ENCODE peak calls at places on chromosomes 16 and 17, in nine cellular contexts. Q is GM23338, Y is GM23248, O is OCI-LY7, U is SK-N-SH, C is neural progenitor cell, Z is HCT116, K is MM.1S, X is hepatocyte. W is an unnamed sample.

GRCh38 chr17:79026345-79027273 is 2.6 kb downstream of the C1QTNF1 start:
- DNase-seq in O (no peak), Z (peak), C (no peak), Q (no peak), K (no peak), X (no peak), Y (peak), U (peak), W (peak)

GRCh38 chr17:70109497-70109896 is 34.5 kb downstream of the KCNJ16 start:
- DNase-seq in Q (no peak), K (no peak), O (no peak), U (no peak), C (no peak), Z (no peak), Y (peak), X (no peak), W (no peak)

GRCh38 chr17:82491196-82491530 is 28.4 kb upstream of the FOXK2 start:
- DNase-seq in X (no peak), K (no peak), Z (no peak), Y (no peak), Q (no peak), O (no peak), U (no peak), C (no peak), W (no peak)

GRCh38 chr16:82037666-82038065 is 2.6 kb downstream of the HSD17B2 start:
- DNase-seq in O (no peak), C (no peak), X (no peak), K (no peak), U (no peak), Q (no peak), Y (no peak), Z (no peak), W (no peak)

GRCh38 chr16:53282975-53283946 is 151.0 kb upstream of the RBL2 start:
- DNase-seq in Q (peak), O (peak), C (peak), X (peak), Z (peak), Y (peak), K (peak), U (peak), W (peak)

GRCh38 chr17:82300707-82301270 is 16.6 kb downstream of the CD7 start:
- DNase-seq in Z (no peak), O (peak), Y (peak), X (peak), C (peak), K (peak), U (peak), Q (peak), W (peak)

GRCh38 chr16:27514806-27515205 is 34.9 kb downstream of the GTF3C1 start:
- DNase-seq in U (no peak), Y (no peak), Q (no peak), X (no peak), C (no peak), K (no peak), O (no peak), Z (no peak), W (no peak)

GRCh38 chr17:59839646-59840328 is 53.0 kb downstream of the TUBD1 start:
- DNase-seq in X (peak), C (peak), K (no peak), Q (peak), Y (peak), Z (no peak), U (no peak), O (no peak), W (peak)

GRCh38 chr16:27550582-27550920 is 607 bp downstream of the KATNIP start:
- DNase-seq in Q (no peak), K (no peak), Y (no peak), X (no peak), O (no peak), Z (no peak), U (no peak), C (no peak), W (no peak)

GRCh38 chr17:74089869-74090464 is 113.5 kb upstream of the RPL38 start:
- DNase-seq in C (peak), X (peak), Z (peak), K (peak), Y (peak), U (peak), Q (peak), O (peak), W (peak)

GRCh38 chr17:67121317-67121887 is 77.0 kb downstream of the CACNG1 start:
- DNase-seq in O (no peak), Q (no peak), Z (no peak), C (no peak), X (no peak), K (no peak), U (no peak), Y (no peak), W (no peak)

GRCh38 chr17:79838541-79839274 is 532 bp downstream of the CBX4 start:
- DNase-seq in Q (peak), Y (peak), U (peak), K (peak), X (peak), C (peak), Z (no peak), O (peak), W (peak)

GRCh38 chr17:66938656-66939055 is 25.9 kb upstream of the CACNG4 start:
- DNase-seq in Z (no peak), O (no peak), C (no peak), Y (no peak), U (no peak), Q (no peak), K (no peak), X (no peak), W (no peak)

GRCh38 chr17:16439867-16440351 is 24.5 kb downstream of the TRPV2 start:
- DNase-seq in K (peak), X (no peak), Y (peak), Q (no peak), O (peak), Z (no peak), U (no peak), C (no peak), W (peak)

GRCh38 chr17:76091526-76092285 is 11.9 kb downstream of the EXOC7 start:
- DNase-seq in Q (no peak), C (no peak), K (no peak), O (no peak), Z (no peak), U (no peak), X (no peak), Y (no peak), W (no peak)

GRCh38 chr17:75896360-75897075 is at the start of gene TRIM65:
- DNase-seq in Y (peak), C (peak), Z (no peak), K (peak), Q (peak), U (peak), X (peak), O (peak), W (peak)

GRCh38 chr16:69463876-69464275 is 39.5 kb downstream of the CYB5B start:
- DNase-seq in K (no peak), Y (no peak), O (no peak), U (no peak), Z (no peak), X (no peak), Q (no peak), C (peak), W (no peak)

GRCh38 chr17:19238167-19238505 is 970 bp downstream of the EPN2 start:
- DNase-seq in X (peak), O (peak), U (peak), C (peak), Y (peak), Q (peak), Z (no peak), K (peak), W (peak)

GRCh38 chr17:48671697-48672171 is 45.6 kb upstream of the HOXB9 start:
- DNase-seq in Q (peak), U (peak), C (peak), Y (peak), X (peak), Z (peak), O (peak), K (peak), W (peak)

GRCh38 chr17:48611213-48611612 is 396 bp upstream of the HOXB7 start:
- DNase-seq in X (no peak), U (no peak), C (no peak), Q (no peak), K (no peak), O (peak), Z (no peak), Y (peak), W (no peak)

GRCh38 chr17:4163951-4164350 is 21.0 kb downstream of the CYB5D2 start:
- DNase-seq in C (no peak), K (no peak), Y (peak), U (no peak), X (no peak), Q (no peak), Z (no peak), O (no peak), W (no peak)

GRCh38 chr16:57876210-57876609 is 73.9 kb upstream of the KIFC3 start:
- DNase-seq in Y (no peak), C (no peak), Z (no peak), U (no peak), O (no peak), Q (no peak), X (no peak), K (no peak), W (no peak)

GRCh38 chr16:57871457-57871856 is 69.2 kb upstream of the KIFC3 start:
- DNase-seq in U (no peak), X (no peak), Y (peak), O (no peak), C (no peak), Z (no peak), Q (no peak), K (no peak), W (peak)

GRCh38 chr16:57870753-57871454 is 68.6 kb upstream of the KIFC3 start:
- DNase-seq in X (no peak), K (no peak), C (no peak), U (no peak), Z (no peak), Q (no peak), Y (no peak), O (no peak), W (no peak)

GRCh38 chr16:57875347-57875746 is 73.1 kb upstream of the KIFC3 start:
- DNase-seq in X (no peak), Y (no peak), O (no peak), K (no peak), C (no peak), U (no peak), Q (no peak), Z (no peak), W (no peak)

DNA sequence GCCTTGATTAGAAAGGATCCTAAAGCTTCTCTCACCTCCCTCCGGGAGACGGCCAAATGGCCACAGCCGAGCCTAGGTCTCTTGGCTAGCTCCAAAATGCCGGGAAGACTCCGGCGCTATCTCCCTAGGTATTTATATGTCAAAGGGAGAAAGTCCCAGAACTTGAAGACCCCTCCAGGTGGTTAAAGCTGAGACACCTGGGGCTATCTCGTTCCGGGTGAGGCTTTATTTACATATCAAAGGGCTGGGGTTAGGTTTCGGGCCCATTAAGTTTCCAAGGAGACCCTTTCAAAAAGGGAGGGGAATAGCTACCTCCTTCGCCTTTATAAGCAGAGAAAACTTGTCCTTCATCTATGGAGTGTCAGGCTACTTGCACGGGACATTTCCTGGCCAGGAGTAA is 70.9 kb upstream of the KIFC3 start:
- DNase-seq in C (peak), U (no peak), X (no peak), Q (peak), O (no peak), Y (no peak), K (no peak), Z (no peak), W (no peak)
- H2AFZ ChIP-seq in C (no peak), U (no peak), X (no peak), Q (no peak), O (no peak), Y (no peak), K (no peak), Z (no peak), W (no peak)

DNA sequence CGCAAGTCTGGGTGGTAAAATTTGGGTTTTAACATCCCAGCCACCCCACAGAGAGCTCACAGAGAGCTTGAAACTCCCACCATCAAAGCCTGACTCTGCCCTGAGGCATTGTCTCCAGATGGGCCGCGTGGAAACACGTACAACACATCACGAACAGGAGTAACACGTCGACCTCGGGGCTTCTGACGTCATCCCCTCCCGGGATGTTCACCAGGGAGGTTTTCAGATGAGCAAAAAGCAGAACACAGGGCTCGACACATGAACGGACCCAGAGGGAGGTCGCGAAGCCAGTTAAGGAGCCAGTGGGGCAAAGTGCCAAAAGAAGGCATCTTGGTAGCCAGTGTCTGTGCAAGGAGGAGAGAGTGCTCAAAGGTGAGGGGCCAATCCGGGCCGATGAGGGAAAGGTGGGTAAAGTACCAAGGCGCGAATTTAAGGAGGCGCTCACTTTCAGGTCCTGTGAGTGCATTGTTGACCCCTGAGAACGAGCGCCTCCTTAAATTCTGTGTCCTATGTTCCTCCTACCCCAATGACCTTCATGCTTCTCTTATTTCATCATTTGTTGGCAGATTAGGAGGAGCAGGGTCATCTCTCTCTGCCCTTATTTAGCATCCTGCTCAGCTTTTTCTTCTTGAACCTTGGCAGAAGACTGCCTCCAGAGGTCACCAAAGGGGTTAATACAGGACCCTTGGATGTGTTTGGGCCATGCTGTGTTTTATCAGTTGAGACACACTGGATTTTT is 5.6 kb downstream of the RCVRN start:
- DNase-seq in Q (no peak), Z (no peak), K (no peak), O (no peak), Y (no peak), U (no peak), C (no peak), X (no peak), W (no peak)
- H3K27ac ChIP-seq in Q (no peak), Z (no peak), K (no peak), O (no peak), Y (no peak), U (no peak), C (no peak), X (peak), W (no peak)

GRCh38 chr16:17532338-17532995 is 61.7 kb upstream of the XYLT1 start:
- DNase-seq in X (no peak), Z (no peak), C (no peak), U (no peak), Q (no peak), K (no peak), Y (no peak), O (no peak), W (no peak)
- TF ChIP-seq EZH2phosphoT487 in X (no peak), Z (no peak), C (no peak), U (no peak), Q (no peak), K (no peak), Y (no peak), O (no peak), W (no peak)

GRCh38 chr16:31179153-31179746 is 689 bp upstream of the FUS start:
- DNase-seq in Y (peak), Z (no peak), O (no peak), C (no peak), K (no peak), Q (no peak), X (no peak), U (no peak), W (no peak)
- H2AFZ ChIP-seq in Y (peak), Z (peak), O (peak), C (peak), K (peak), Q (peak), X (peak), U (peak), W (peak)

GRCh38 chr16:15948532-15949209 is 745 bp upstream of the ABCC1 start:
- DNase-seq in Y (no peak), O (peak), X (no peak), Z (no peak), U (no peak), K (peak), C (no peak), Q (no peak), W (no peak)
- H3K27ac ChIP-seq in Y (peak), O (peak), X (no peak), Z (peak), U (peak), K (peak), C (no peak), Q (no peak), W (peak)

GRCh38 chr17:1617620-1618174 is 10.9 kb downstream of the SLC43A2 start:
- DNase-seq in C (no peak), Y (peak), Q (no peak), Z (peak), X (peak), K (no peak), O (no peak), U (no peak), W (no peak)
- TF ChIP-seq EZH2phosphoT487 in C (no peak), Y (no peak), Q (no peak), Z (no peak), X (no peak), K (no peak), O (no peak), U (no peak), W (no peak)

GRCh38 chr16:84819644-84820304 is at the start of gene CRISPLD2:
- DNase-seq in Q (peak), C (peak), K (peak), Y (peak), Z (peak), X (peak), U (peak), O (peak), W (peak)

GRCh38 chr16:84820771-84821170 is 986 bp downstream of the CRISPLD2 start:
- DNase-seq in X (no peak), U (no peak), Q (no peak), K (no peak), Z (no peak), C (no peak), Y (peak), O (no peak), W (no peak)

GRCh38 chr16:84818989-84819643 is 669 bp upstream of the CRISPLD2 start:
- DNase-seq in Q (peak), Z (no peak), U (no peak), K (no peak), Y (no peak), O (no peak), X (no peak), C (no peak), W (no peak)

GRCh38 chr16:84821179-84821578 is 1.4 kb downstream of the CRISPLD2 start:
- DNase-seq in Z (no peak), C (no peak), U (no peak), O (no peak), Q (no peak), K (no peak), Y (no peak), X (no peak), W (no peak)

DNA sequence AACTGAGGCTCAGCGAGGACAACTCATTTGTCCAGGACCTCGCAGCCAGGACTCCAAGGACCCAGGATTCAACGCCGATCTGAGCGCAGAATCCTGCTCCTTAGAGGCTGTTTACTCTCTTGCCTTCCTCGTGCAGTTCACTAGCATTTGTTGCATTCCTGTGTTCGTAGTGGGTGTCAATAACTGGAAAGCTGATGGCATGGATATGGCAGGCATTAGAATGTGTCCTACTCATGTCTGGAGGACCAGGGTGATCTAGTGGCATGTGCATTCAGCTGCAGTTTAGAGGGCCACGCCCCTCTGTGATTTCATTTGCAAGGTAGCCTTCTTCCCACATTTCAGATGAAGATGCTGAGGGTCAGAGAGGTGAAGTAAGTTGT is 510 bp downstream of the CRISPLD2 start:
- DNase-seq in C (no peak), Y (peak), Q (no peak), O (no peak), U (no peak), X (no peak), K (no peak), Z (no peak), W (peak)
- H2AFZ ChIP-seq in C (peak), Y (peak), Q (peak), O (no peak), U (peak), X (no peak), K (no peak), Z (peak), W (peak)